ENCODE peak calls at places on chromosomes 3 and 15, in ten cellular contexts. M is T-helper 9 cell, V is tibial nerve, Y is kidney, R is progenitor cell of endocrine pancreas, K is H4, Q is DND-41, O is iPS-NIHi11, C is substantia nigra, S is transverse colon. T is an unnamed sample.

GRCh38 chr3:190883141-190883540 is 20.6 kb upstream of the GMNC start:
- DNase-seq in M (no peak), V (no peak), Y (no peak), R (no peak), K (no peak), Q (no peak), O (no peak), C (no peak), S (no peak), T (no peak)

GRCh38 chr15:62896969-62897486 is 145.5 kb upstream of the TPM1 start:
- DNase-seq in M (no peak), V (peak), Y (peak), R (no peak), K (peak), Q (no peak), O (peak), C (no peak), S (peak), T (peak)

GRCh38 chr15:74347757-74348250 is 19.6 kb downstream of the CYP11A1 start:
- DNase-seq in M (no peak), V (no peak), Y (peak), R (no peak), K (no peak), Q (no peak), O (no peak), C (no peak), S (no peak), T (no peak)

GRCh38 chr3:139564290-139564861 is 24.8 kb upstream of the RBP1 start:
- DNase-seq in M (no peak), V (no peak), Y (no peak), R (no peak), K (peak), Q (no peak), O (peak), C (no peak), S (no peak), T (peak)

GRCh38 chr3:143201870-143202269 is 82.3 kb downstream of the CHST2 start:
- DNase-seq in M (no peak), V (no peak), Y (no peak), R (no peak), K (no peak), Q (no peak), O (no peak), C (no peak), S (no peak), T (no peak)

GRCh38 chr3:13575459-13576061 is 26.6 kb downstream of the FBLN2 start:
- DNase-seq in M (no peak), V (no peak), Y (no peak), R (no peak), K (no peak), Q (no peak), O (no peak), C (no peak), S (no peak), T (peak)

GRCh38 chr3:122502139-122502538 is 12.6 kb downstream of the KPNA1 start:
- DNase-seq in M (no peak), V (no peak), Y (no peak), R (no peak), K (no peak), Q (no peak), O (no peak), C (no peak), S (no peak), T (no peak)

GRCh38 chr15:75107905-75108838 is 84.8 kb downstream of the PPCDC start:
- DNase-seq in M (peak), V (no peak), Y (peak), R (no peak), K (peak), Q (peak), O (no peak), C (no peak), S (peak), T (peak)

GRCh38 chr15:77568960-77569646 is 63.6 kb downstream of the LINGO1 start:
- DNase-seq in M (no peak), V (peak), Y (peak), R (no peak), K (no peak), Q (no peak), O (no peak), C (no peak), S (no peak), T (no peak)

GRCh38 chr3:8147726-8148125 is 353.9 kb upstream of the LMCD1 start:
- DNase-seq in M (no peak), V (no peak), Y (no peak), R (no peak), K (no peak), Q (no peak), O (no peak), C (no peak), S (no peak), T (no peak)

GRCh38 chr15:56918907-56919707 is 663 bp downstream of the TCF12 start:
- DNase-seq in M (peak), V (no peak), Y (peak), R (peak), K (peak), Q (peak), O (peak), C (peak), S (peak), T (peak)

GRCh38 chr3:56702487-56703315 is 19.6 kb upstream of the TASOR start:
- DNase-seq in M (peak), V (no peak), Y (no peak), R (no peak), K (peak), Q (peak), O (peak), C (no peak), S (peak), T (peak)

GRCh38 chr15:73982251-73982962 is 9.7 kb downstream of the STOML1 start:
- DNase-seq in M (no peak), V (peak), Y (peak), R (no peak), K (peak), Q (no peak), O (no peak), C (peak), S (peak), T (no peak)

GRCh38 chr15:64001148-64001547 is 45.1 kb downstream of the DAPK2 start:
- DNase-seq in M (no peak), V (no peak), Y (no peak), R (no peak), K (no peak), Q (no peak), O (no peak), C (no peak), S (no peak), T (no peak)

GRCh38 chr3:17831366-17831765 is 88.9 kb upstream of the TBC1D5 start:
- DNase-seq in M (no peak), V (no peak), Y (no peak), R (no peak), K (no peak), Q (no peak), O (no peak), C (no peak), S (no peak), T (no peak)

GRCh38 chr3:46627078-46627477 is 14.8 kb downstream of the FAM240A start:
- DNase-seq in M (no peak), V (no peak), Y (no peak), R (no peak), K (no peak), Q (no peak), O (no peak), C (no peak), S (no peak), T (no peak)

GRCh38 chr15:69971771-69972170 is 125.9 kb downstream of the TLE3 start:
- DNase-seq in M (no peak), V (no peak), Y (no peak), R (no peak), K (no peak), Q (no peak), O (no peak), C (no peak), S (no peak), T (no peak)

GRCh38 chr15:100918690-100919480 is at the start of gene LRRK1:
- DNase-seq in M (no peak), V (no peak), Y (no peak), R (no peak), K (no peak), Q (no peak), O (peak), C (no peak), S (peak), T (peak)

GRCh38 chr3:126926684-126927404 is 56.1 kb upstream of the PLXNA1 start:
- DNase-seq in M (no peak), V (peak), Y (no peak), R (no peak), K (peak), Q (no peak), O (no peak), C (no peak), S (no peak), T (no peak)

GRCh38 chr15:77716632-77717343 is 84.1 kb upstream of the LINGO1 start:
- DNase-seq in M (no peak), V (no peak), Y (no peak), R (no peak), K (no peak), Q (no peak), O (no peak), C (no peak), S (no peak), T (no peak)

GRCh38 chr3:53114011-53114400 is 16.2 kb downstream of the RFT1 start:
- DNase-seq in M (peak), V (peak), Y (peak), R (peak), K (peak), Q (peak), O (peak), C (peak), S (peak), T (peak)

GRCh38 chr3:70108546-70108945 is 109.0 kb downstream of the SAMMSON start:
- DNase-seq in M (no peak), V (no peak), Y (no peak), R (no peak), K (no peak), Q (no peak), O (no peak), C (no peak), S (no peak), T (no peak)

GRCh38 chr3:116057403-116058006 is 387.8 kb downstream of the LSAMP start:
- DNase-seq in M (no peak), V (no peak), Y (no peak), R (no peak), K (no peak), Q (no peak), O (no peak), C (no peak), S (no peak), T (no peak)

GRCh38 chr3:181823716-181824115 is 112.0 kb downstream of the SOX2 start:
- DNase-seq in M (no peak), V (no peak), Y (no peak), R (no peak), K (no peak), Q (no peak), O (no peak), C (no peak), S (no peak), T (no peak)

GRCh38 chr3:134004841-134005240 is 24.9 kb downstream of the SLCO2A1 start:
- DNase-seq in M (no peak), V (no peak), Y (no peak), R (no peak), K (no peak), Q (no peak), O (no peak), C (no peak), S (no peak), T (no peak)

GRCh38 chr3:30643763-30644462 is 37.5 kb downstream of the TGFBR2 start:
- DNase-seq in M (peak), V (no peak), Y (peak), R (no peak), K (no peak), Q (peak), O (no peak), C (no peak), S (peak), T (no peak)

GRCh38 chr3:149541091-149541491 is 66.6 kb downstream of the TM4SF4 start:
- DNase-seq in M (no peak), V (no peak), Y (no peak), R (no peak), K (no peak), Q (no peak), O (no peak), C (no peak), S (no peak), T (no peak)

GRCh38 chr15:25763954-25764353 is 99.2 kb downstream of the ATP10A start:
- DNase-seq in M (no peak), V (no peak), Y (no peak), R (no peak), K (no peak), Q (no peak), O (no peak), C (no peak), S (no peak), T (no peak)

GRCh38 chr3:171876651-171877272 is 33.6 kb downstream of the TMEM212 start:
- DNase-seq in M (no peak), V (no peak), Y (no peak), R (no peak), K (peak), Q (no peak), O (no peak), C (no peak), S (no peak), T (no peak)

T was measured in H7.